ENCODE peak calls at places on chromosomes 12 and 14, in four cellular contexts. U, F, G and A are unnamed samples.

GRCh38 chr14:88868558-88869159 is 44.2 kb downstream of the TTC8 start:
- DNase-seq in U (no peak), F (peak; percentile 5), G (peak; percentile 12), A (no peak)

GRCh38 chr12:21851151-21851550 is 76.6 kb upstream of the KCNJ8 start:
- DNase-seq in U (no peak), F (no peak), G (no peak), A (no peak)

GRCh38 chr14:92789457-92790089 is 4.5 kb upstream of the GOLGA5 start:
- DNase-seq in U (no peak), F (peak; percentile 5), G (no peak), A (no peak)

GRCh38 chr12:102567031-102567985 is 86.9 kb upstream of the IGF1 start:
- DNase-seq in U (no peak), F (no peak), G (no peak), A (no peak)

GRCh38 chr14:103686831-103687485 is 28.3 kb downstream of the XRCC3 start:
- DNase-seq in U (no peak), F (no peak), G (no peak), A (no peak)

GRCh38 chr14:64501326-64502171 is 2.1 kb downstream of the ZBTB25 start:
- DNase-seq in U (no peak), F (no peak), G (peak; percentile 55), A (no peak)

GRCh38 chr12:132219323-132219722 is 75.1 kb downstream of the NOC4L start:
- DNase-seq in U (no peak), F (no peak), G (no peak), A (no peak)

GRCh38 chr14:76950043-76951020 is 78.2 kb downstream of the IRF2BPL start:
- DNase-seq in U (no peak), F (no peak), G (no peak), A (no peak)

GRCh38 chr14:38721822-38722431 is 381.1 kb downstream of the SEC23A start:
- DNase-seq in U (peak; percentile 4), F (peak; percentile 12), G (peak; percentile 77), A (peak; percentile 79)

GRCh38 chr12:82527165-82527780 is 159.4 kb upstream of the TMTC2 start:
- DNase-seq in U (no peak), F (peak; percentile 17), G (peak; percentile 46), A (peak; percentile 16)

DNA sequence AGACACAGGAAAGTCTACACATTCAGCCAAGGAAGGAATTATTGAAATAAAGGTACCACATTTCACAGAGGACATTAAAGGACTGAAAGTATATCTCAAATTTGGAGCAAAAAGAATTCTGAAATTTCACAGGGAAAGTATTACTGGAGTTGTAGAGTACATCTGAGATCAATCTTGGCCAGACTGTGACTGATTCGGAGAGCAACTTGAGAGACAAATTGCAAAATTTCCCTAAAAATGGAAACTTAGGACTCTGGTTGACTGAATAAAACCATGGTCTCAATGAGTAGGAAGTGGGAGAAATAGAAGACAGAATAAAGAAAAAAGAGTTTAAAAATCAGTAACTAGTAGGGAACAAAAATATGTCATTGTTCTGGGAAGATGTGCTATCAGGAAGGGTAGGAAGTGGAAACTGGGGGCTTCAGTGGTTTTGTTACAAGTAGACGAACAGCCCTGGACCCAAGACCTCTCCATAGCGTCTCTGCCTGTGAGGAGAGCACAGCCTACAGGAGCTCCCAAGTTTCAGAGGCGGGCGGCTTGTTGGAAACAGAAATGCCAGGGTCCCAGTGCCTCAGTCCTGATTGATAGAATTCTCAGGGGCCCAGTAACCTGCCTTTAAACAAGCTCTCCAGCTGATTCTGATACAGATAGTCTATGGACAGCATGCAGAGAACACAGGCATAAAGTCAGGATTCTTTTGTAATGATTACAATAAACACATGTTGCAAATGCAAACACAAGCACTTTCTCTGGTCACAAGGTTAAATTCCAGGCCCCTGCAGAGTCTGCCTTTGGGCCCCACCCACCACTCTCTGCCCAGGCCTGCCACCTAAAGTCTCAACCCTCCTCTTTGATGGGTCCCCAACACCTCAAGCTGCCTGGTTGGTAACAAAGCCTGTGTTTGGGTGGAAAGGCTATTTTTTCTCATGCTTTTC is 63.1 kb downstream of the BBS10 start:
- DNase-seq in U (no peak), F (no peak), G (peak; percentile 51), A (peak; percentile 13)
- TF ChIP-seq CBFB in U (no peak), F (no peak), G (no peak), A (no peak)

GRCh38 chr12:40016960-40017359 is 88.9 kb downstream of the SLC2A13 start:
- DNase-seq in U (no peak), F (peak; percentile 16), G (no peak), A (no peak)
- TF ChIP-seq CREB1 in U (no peak), F (no peak), G (no peak), A (no peak)

GRCh38 chr12:67382206-67382871 is 113.2 kb downstream of the CAND1 start:
- DNase-seq in U (no peak), F (no peak), G (no peak), A (no peak)

GRCh38 chr12:67377541-67377940 is 108.4 kb downstream of the CAND1 start:
- DNase-seq in U (no peak), F (no peak), G (no peak), A (no peak)

GRCh38 chr12:67377021-67377420 is 107.9 kb downstream of the CAND1 start:
- DNase-seq in U (no peak), F (no peak), G (no peak), A (no peak)
- TF ChIP-seq ETV6 in U (no peak), F (no peak), G (no peak), A (no peak)

GRCh38 chr12:12744556-12745305 is 27.6 kb downstream of the CDKN1B start:
- DNase-seq in U (no peak), F (no peak), G (no peak), A (no peak)
- TF ChIP-seq CBFB in U (no peak), F (no peak), G (no peak), A (no peak)

GRCh38 chr12:64173456-64173855 is 48.6 kb downstream of the KICS2 start:
- DNase-seq in U (no peak), F (no peak), G (no peak), A (no peak)
- TF ChIP-seq CREB1 in U (no peak), F (no peak), G (no peak), A (no peak)

GRCh38 chr14:94164685-94165431 is 9.3 kb upstream of the PPP4R4 start:
- DNase-seq in U (no peak), F (no peak), G (no peak), A (peak; percentile 34)
- TF ChIP-seq ETV6 in U (no peak), F (no peak), G (no peak), A (no peak)